ENCODE peak calls at places on chromosomes 7 and 10, in nine cellular contexts. One of them, this sample, is unnamed.
A peak's percentile ranks its signal among the peaks of the same experiment; 100 is the strongest.

GRCh38 chr7:16509829-16510228 is 16.8 kb upstream of the LRRC72 start:
- DNase-seq in GM23338: no peak
- DNase-seq in astrocyte of the spinal cord: no peak
- DNase-seq in fibroblast of the aortic adventitia: no peak
- DNase-seq in HCT116: no peak
- DNase-seq in choroid plexus epithelial cell: no peak
- DNase-seq in spleen: no peak
- DNase-seq in upper lobe of right lung: no peak
- DNase-seq in heart right ventricle: no peak
- DNase-seq in this sample: no peak

GRCh38 chr7:23067271-23067670 is 38.3 kb upstream of the KLHL7 start:
- DNase-seq in GM23338: no peak
- DNase-seq in HCT116: no peak
- DNase-seq in upper lobe of right lung: no peak
- DNase-seq in fibroblast of the aortic adventitia: peak; percentile 78
- DNase-seq in choroid plexus epithelial cell: peak; percentile 41
- DNase-seq in heart right ventricle: no peak
- DNase-seq in spleen: no peak
- DNase-seq in astrocyte of the spinal cord: peak; percentile 3
- DNase-seq in this sample: no peak

GRCh38 chr10:132363921-132364593 is 32.1 kb downstream of the LRRC27 start:
- DNase-seq in choroid plexus epithelial cell: peak; percentile 9
- DNase-seq in GM23338: no peak
- DNase-seq in spleen: peak; percentile 41
- DNase-seq in HCT116: no peak
- DNase-seq in astrocyte of the spinal cord: peak; percentile 6
- DNase-seq in upper lobe of right lung: peak; percentile 59
- DNase-seq in heart right ventricle: no peak
- DNase-seq in fibroblast of the aortic adventitia: no peak
- DNase-seq in this sample: no peak

GRCh38 chr7:130151591-130152269 is 53.5 kb downstream of the TMEM209 start:
- DNase-seq in choroid plexus epithelial cell: peak; percentile 36
- DNase-seq in upper lobe of right lung: no peak
- DNase-seq in heart right ventricle: no peak
- DNase-seq in HCT116: no peak
- DNase-seq in astrocyte of the spinal cord: no peak
- DNase-seq in fibroblast of the aortic adventitia: peak; percentile 22
- DNase-seq in GM23338: no peak
- DNase-seq in spleen: no peak
- DNase-seq in this sample: no peak

GRCh38 chr7:104973227-104973626 is 40.8 kb upstream of the KMT2E start:
- DNase-seq in choroid plexus epithelial cell: no peak
- DNase-seq in astrocyte of the spinal cord: no peak
- DNase-seq in spleen: no peak
- DNase-seq in upper lobe of right lung: no peak
- DNase-seq in heart right ventricle: no peak
- DNase-seq in GM23338: no peak
- DNase-seq in HCT116: no peak
- DNase-seq in fibroblast of the aortic adventitia: no peak
- DNase-seq in this sample: no peak

GRCh38 chr10:30751678-30752331 is 122.3 kb upstream of the LYZL2 start:
- DNase-seq in spleen: peak; percentile 93
- DNase-seq in upper lobe of right lung: peak; percentile 82
- DNase-seq in fibroblast of the aortic adventitia: peak; percentile 89
- DNase-seq in GM23338: peak; percentile 84
- DNase-seq in heart right ventricle: peak; percentile 76
- DNase-seq in HCT116: peak; percentile 10
- DNase-seq in astrocyte of the spinal cord: peak; percentile 72
- DNase-seq in choroid plexus epithelial cell: peak; percentile 72
- DNase-seq in this sample: no peak

GRCh38 chr7:44310221-44310848 is 15.1 kb downstream of the CAMK2B start:
- DNase-seq in choroid plexus epithelial cell: no peak
- DNase-seq in GM23338: no peak
- DNase-seq in fibroblast of the aortic adventitia: no peak
- DNase-seq in astrocyte of the spinal cord: no peak
- DNase-seq in HCT116: no peak
- DNase-seq in spleen: peak; percentile 60
- DNase-seq in heart right ventricle: no peak
- DNase-seq in upper lobe of right lung: peak; percentile 51
- DNase-seq in this sample: no peak

GRCh38 chr7:75711634-75712494 is 26.9 kb downstream of the HIP1 start:
- DNase-seq in upper lobe of right lung: no peak
- DNase-seq in HCT116: no peak
- DNase-seq in spleen: peak; percentile 57
- DNase-seq in fibroblast of the aortic adventitia: peak; percentile 53
- DNase-seq in heart right ventricle: peak; percentile 28
- DNase-seq in GM23338: no peak
- DNase-seq in choroid plexus epithelial cell: peak; percentile 78
- DNase-seq in astrocyte of the spinal cord: peak; percentile 67
- DNase-seq in this sample: no peak

GRCh38 chr10:30420266-30420665 is 13.7 kb upstream of the MAP3K8 start:
- DNase-seq in heart right ventricle: no peak
- DNase-seq in GM23338: no peak
- DNase-seq in astrocyte of the spinal cord: no peak
- DNase-seq in spleen: no peak
- DNase-seq in HCT116: no peak
- DNase-seq in fibroblast of the aortic adventitia: no peak
- DNase-seq in upper lobe of right lung: no peak
- DNase-seq in choroid plexus epithelial cell: no peak
- DNase-seq in this sample: peak; percentile 46

GRCh38 chr7:151754142-151754590 is 122.7 kb downstream of the PRKAG2 start:
- DNase-seq in choroid plexus epithelial cell: peak; percentile 99
- DNase-seq in GM23338: peak; percentile 95
- DNase-seq in fibroblast of the aortic adventitia: peak; percentile 99
- DNase-seq in HCT116: peak; percentile 93
- DNase-seq in heart right ventricle: peak; percentile 81
- DNase-seq in spleen: peak; percentile 86
- DNase-seq in upper lobe of right lung: peak; percentile 85
- DNase-seq in astrocyte of the spinal cord: peak; percentile 97
- DNase-seq in this sample: peak; percentile 45

GRCh38 chr7:104410742-104411141 is 82.3 kb downstream of the LHFPL3 start:
- DNase-seq in spleen: no peak
- DNase-seq in GM23338: no peak
- DNase-seq in fibroblast of the aortic adventitia: no peak
- DNase-seq in heart right ventricle: no peak
- DNase-seq in choroid plexus epithelial cell: no peak
- DNase-seq in upper lobe of right lung: no peak
- DNase-seq in HCT116: no peak
- DNase-seq in astrocyte of the spinal cord: no peak
- DNase-seq in this sample: no peak

GRCh38 chr10:5873515-5873995 is 16.1 kb downstream of the ANKRD16 start:
- DNase-seq in heart right ventricle: peak; percentile 72
- DNase-seq in GM23338: peak; percentile 79
- DNase-seq in astrocyte of the spinal cord: peak; percentile 80
- DNase-seq in spleen: no peak
- DNase-seq in choroid plexus epithelial cell: peak; percentile 85
- DNase-seq in upper lobe of right lung: no peak
- DNase-seq in fibroblast of the aortic adventitia: peak; percentile 88
- DNase-seq in HCT116: peak; percentile 36
- DNase-seq in this sample: peak; percentile 46

GRCh38 chr10:120824864-120825263 is 26.3 kb upstream of the WDR11 start:
- DNase-seq in spleen: no peak
- DNase-seq in heart right ventricle: no peak
- DNase-seq in upper lobe of right lung: no peak
- DNase-seq in astrocyte of the spinal cord: peak; percentile 6
- DNase-seq in GM23338: peak; percentile 92
- DNase-seq in fibroblast of the aortic adventitia: no peak
- DNase-seq in HCT116: peak; percentile 54
- DNase-seq in choroid plexus epithelial cell: peak; percentile 35
- DNase-seq in this sample: no peak

GRCh38 chr7:64876792-64877713 is 26.0 kb upstream of the ZNF273 start:
- DNase-seq in astrocyte of the spinal cord: no peak
- DNase-seq in heart right ventricle: peak; percentile 51
- DNase-seq in choroid plexus epithelial cell: peak; percentile 19
- DNase-seq in spleen: peak; percentile 84
- DNase-seq in HCT116: no peak
- DNase-seq in fibroblast of the aortic adventitia: no peak
- DNase-seq in GM23338: peak; percentile 91
- DNase-seq in upper lobe of right lung: peak; percentile 78
- DNase-seq in this sample: peak; percentile 38

DNA sequence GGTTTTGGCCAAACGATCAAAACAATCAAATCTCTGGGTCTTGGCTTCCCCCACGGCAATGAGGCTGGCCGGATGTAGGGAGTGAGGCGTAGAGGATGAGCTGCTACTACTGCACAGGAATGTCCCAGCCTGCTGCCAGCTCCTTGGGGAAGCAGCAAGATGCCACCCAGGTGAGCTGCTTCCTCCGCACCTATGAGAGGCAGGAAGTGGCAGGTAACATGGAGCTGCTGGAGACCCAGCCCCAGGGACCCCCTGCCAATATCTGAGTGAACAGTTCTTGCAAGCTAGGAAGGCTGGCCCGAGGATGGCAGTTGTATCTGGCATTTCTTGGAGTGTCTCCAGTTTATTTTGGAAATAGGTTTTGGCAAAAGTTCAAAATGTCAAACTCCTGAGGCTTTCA is 413.5 kb downstream of the DNAJB6 start:
- DNase-seq in HCT116: no peak
- DNase-seq in astrocyte of the spinal cord: no peak
- DNase-seq in spleen: no peak
- DNase-seq in heart right ventricle: no peak
- DNase-seq in GM23338: no peak
- DNase-seq in fibroblast of the aortic adventitia: no peak
- DNase-seq in upper lobe of right lung: no peak
- DNase-seq in choroid plexus epithelial cell: no peak
- DNase-seq in this sample: no peak
- TF ChIP-seq CTCF in HCT116: no peak
- TF ChIP-seq CTCF in astrocyte of the spinal cord: no peak
- TF ChIP-seq CTCF in spleen: no peak
- TF ChIP-seq CTCF in heart right ventricle: no peak
- TF ChIP-seq CTCF in GM23338: no peak
- TF ChIP-seq CTCF in fibroblast of the aortic adventitia: no peak
- TF ChIP-seq CTCF in upper lobe of right lung: no peak
- TF ChIP-seq CTCF in choroid plexus epithelial cell: no peak
- TF ChIP-seq CTCF in this sample: no peak

GRCh38 chr7:27727058-27727457 is 12.9 kb upstream of the TAX1BP1 start:
- DNase-seq in GM23338: no peak
- DNase-seq in astrocyte of the spinal cord: no peak
- DNase-seq in fibroblast of the aortic adventitia: no peak
- DNase-seq in HCT116: no peak
- DNase-seq in heart right ventricle: no peak
- DNase-seq in choroid plexus epithelial cell: no peak
- DNase-seq in spleen: no peak
- DNase-seq in upper lobe of right lung: no peak
- DNase-seq in this sample: no peak

GRCh38 chr7:27723086-27723485 is 16.9 kb upstream of the TAX1BP1 start:
- DNase-seq in GM23338: peak; percentile 26
- DNase-seq in HCT116: no peak
- DNase-seq in upper lobe of right lung: no peak
- DNase-seq in spleen: no peak
- DNase-seq in astrocyte of the spinal cord: peak; percentile 9
- DNase-seq in choroid plexus epithelial cell: peak; percentile 13
- DNase-seq in fibroblast of the aortic adventitia: no peak
- DNase-seq in heart right ventricle: no peak
- DNase-seq in this sample: no peak
- TF ChIP-seq CTCF in GM23338: peak; percentile 25
- TF ChIP-seq CTCF in HCT116: peak; percentile 45
- TF ChIP-seq CTCF in upper lobe of right lung: no peak
- TF ChIP-seq CTCF in spleen: no peak
- TF ChIP-seq CTCF in astrocyte of the spinal cord: peak; percentile 30
- TF ChIP-seq CTCF in choroid plexus epithelial cell: peak; percentile 31
- TF ChIP-seq CTCF in fibroblast of the aortic adventitia: no peak
- TF ChIP-seq CTCF in heart right ventricle: peak; percentile 30
- TF ChIP-seq CTCF in this sample: no peak

GRCh38 chr7:92706563-92706962 is 116.4 kb upstream of the FAM133B start:
- DNase-seq in astrocyte of the spinal cord: no peak
- DNase-seq in heart right ventricle: no peak
- DNase-seq in upper lobe of right lung: no peak
- DNase-seq in HCT116: no peak
- DNase-seq in fibroblast of the aortic adventitia: no peak
- DNase-seq in GM23338: no peak
- DNase-seq in spleen: no peak
- DNase-seq in choroid plexus epithelial cell: no peak
- DNase-seq in this sample: no peak

GRCh38 chr7:92709912-92710311 is 119.7 kb upstream of the FAM133B start:
- DNase-seq in fibroblast of the aortic adventitia: no peak
- DNase-seq in upper lobe of right lung: no peak
- DNase-seq in GM23338: no peak
- DNase-seq in heart right ventricle: no peak
- DNase-seq in HCT116: no peak
- DNase-seq in astrocyte of the spinal cord: no peak
- DNase-seq in choroid plexus epithelial cell: no peak
- DNase-seq in spleen: no peak
- DNase-seq in this sample: no peak

GRCh38 chr7:92707435-92707834 is 117.2 kb upstream of the FAM133B start:
- DNase-seq in astrocyte of the spinal cord: no peak
- DNase-seq in upper lobe of right lung: no peak
- DNase-seq in choroid plexus epithelial cell: no peak
- DNase-seq in heart right ventricle: no peak
- DNase-seq in spleen: no peak
- DNase-seq in HCT116: no peak
- DNase-seq in fibroblast of the aortic adventitia: no peak
- DNase-seq in GM23338: no peak
- DNase-seq in this sample: no peak

GRCh38 chr7:92709150-92709549 is 119.0 kb upstream of the FAM133B start:
- DNase-seq in upper lobe of right lung: no peak
- DNase-seq in heart right ventricle: no peak
- DNase-seq in spleen: no peak
- DNase-seq in fibroblast of the aortic adventitia: no peak
- DNase-seq in choroid plexus epithelial cell: no peak
- DNase-seq in astrocyte of the spinal cord: no peak
- DNase-seq in HCT116: no peak
- DNase-seq in GM23338: peak; percentile 17
- DNase-seq in this sample: no peak

GRCh38 chr7:92708105-92709042 is 118.2 kb upstream of the FAM133B start:
- DNase-seq in astrocyte of the spinal cord: no peak
- DNase-seq in GM23338: no peak
- DNase-seq in HCT116: no peak
- DNase-seq in heart right ventricle: no peak
- DNase-seq in spleen: no peak
- DNase-seq in upper lobe of right lung: no peak
- DNase-seq in fibroblast of the aortic adventitia: no peak
- DNase-seq in choroid plexus epithelial cell: no peak
- DNase-seq in this sample: no peak
- TF ChIP-seq CTCF in astrocyte of the spinal cord: no peak
- TF ChIP-seq CTCF in GM23338: no peak
- TF ChIP-seq CTCF in HCT116: no peak
- TF ChIP-seq CTCF in heart right ventricle: no peak
- TF ChIP-seq CTCF in spleen: no peak
- TF ChIP-seq CTCF in upper lobe of right lung: no peak
- TF ChIP-seq CTCF in fibroblast of the aortic adventitia: no peak
- TF ChIP-seq CTCF in choroid plexus epithelial cell: no peak
- TF ChIP-seq CTCF in this sample: no peak

DNA sequence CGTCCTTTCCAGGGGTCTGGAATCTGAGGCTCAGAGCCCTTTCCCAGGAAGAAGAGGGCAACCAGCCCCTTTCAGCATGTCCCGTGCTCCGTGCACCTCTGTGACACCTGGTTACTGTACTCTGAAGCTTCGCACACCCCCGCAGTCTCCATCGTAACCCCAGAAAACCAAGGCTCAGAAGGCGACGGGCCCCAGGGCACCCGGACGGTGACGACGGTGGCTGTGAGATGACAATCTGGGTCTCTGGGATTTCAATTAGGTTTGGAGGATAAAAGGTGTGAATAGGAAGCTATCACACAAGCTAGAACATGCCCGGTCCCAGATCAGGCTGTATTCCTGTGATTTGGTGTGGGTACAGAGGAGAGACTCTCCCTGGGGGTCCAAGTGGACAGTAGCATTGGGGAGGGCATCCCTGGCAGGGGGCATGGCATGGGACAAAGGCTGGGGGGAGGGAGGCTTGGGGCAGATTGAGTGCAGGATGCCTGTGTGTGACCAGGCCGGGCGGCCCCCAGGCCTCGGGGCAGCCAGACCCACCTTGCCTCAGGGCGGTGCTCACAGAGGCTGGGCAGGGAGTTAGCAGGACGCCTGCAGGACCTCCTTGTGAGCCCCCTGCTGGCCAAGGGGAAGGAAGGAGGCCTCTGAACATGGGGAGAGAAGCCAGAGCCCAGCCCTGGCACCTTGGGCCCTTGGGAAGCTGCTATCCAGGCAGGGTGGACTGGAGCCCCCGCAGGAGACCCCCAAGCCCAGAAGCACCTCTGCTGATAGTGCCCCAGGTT is 23.4 kb upstream of the PSMG3 start:
- DNase-seq in spleen: no peak
- DNase-seq in HCT116: no peak
- DNase-seq in upper lobe of right lung: no peak
- DNase-seq in astrocyte of the spinal cord: no peak
- DNase-seq in fibroblast of the aortic adventitia: no peak
- DNase-seq in heart right ventricle: no peak
- DNase-seq in choroid plexus epithelial cell: peak; percentile 9
- DNase-seq in GM23338: no peak
- DNase-seq in this sample: peak; percentile 25
- TF ChIP-seq CTCF in spleen: no peak
- TF ChIP-seq CTCF in HCT116: peak; percentile 60
- TF ChIP-seq CTCF in upper lobe of right lung: peak; percentile 21
- TF ChIP-seq CTCF in astrocyte of the spinal cord: peak; percentile 36
- TF ChIP-seq CTCF in fibroblast of the aortic adventitia: peak; percentile 36
- TF ChIP-seq CTCF in heart right ventricle: peak; percentile 7
- TF ChIP-seq CTCF in choroid plexus epithelial cell: peak; percentile 47
- TF ChIP-seq CTCF in GM23338: peak; percentile 60
- TF ChIP-seq CTCF in this sample: no peak